ENCODE peak calls at places on chromosomes 6 and 20, in seven cellular contexts. One of them, this sample, is unnamed.
A peak's percentile ranks its signal among the peaks of the same experiment; 100 is the strongest.

GRCh38 chr6:142331075-142331551 is 29.3 kb downstream of the ADGRG6 start:
- DNase-seq in activated naive CD4-positive, alpha-beta T cell: no peak
- DNase-seq in mucosa of descending colon: no peak
- DNase-seq in IMR-90: peak; percentile 84
- DNase-seq in ELR: peak; percentile 50
- DNase-seq in left ventricle myocardium inferior: no peak
- DNase-seq in kidney: no peak
- DNase-seq in this sample: no peak

GRCh38 chr6:168496139-168496840 is 55.3 kb downstream of the SMOC2 start:
- DNase-seq in IMR-90: no peak
- DNase-seq in kidney: no peak
- DNase-seq in activated naive CD4-positive, alpha-beta T cell: no peak
- DNase-seq in left ventricle myocardium inferior: no peak
- DNase-seq in mucosa of descending colon: no peak
- DNase-seq in ELR: no peak
- DNase-seq in this sample: no peak

GRCh38 chr6:169559001-169559441 is 142.8 kb downstream of the WDR27 start:
- DNase-seq in activated naive CD4-positive, alpha-beta T cell: no peak
- DNase-seq in mucosa of descending colon: no peak
- DNase-seq in left ventricle myocardium inferior: no peak
- DNase-seq in kidney: no peak
- DNase-seq in ELR: peak; percentile 19
- DNase-seq in IMR-90: peak; percentile 37
- DNase-seq in this sample: no peak

GRCh38 chr20:53510704-53511103 is 82.9 kb downstream of the ZNF217 start:
- DNase-seq in activated naive CD4-positive, alpha-beta T cell: no peak
- DNase-seq in IMR-90: no peak
- DNase-seq in mucosa of descending colon: no peak
- DNase-seq in left ventricle myocardium inferior: no peak
- DNase-seq in kidney: no peak
- DNase-seq in ELR: no peak
- DNase-seq in this sample: no peak

GRCh38 chr20:35617397-35618031 is 1.9 kb downstream of the SPAG4 start:
- DNase-seq in activated naive CD4-positive, alpha-beta T cell: no peak
- DNase-seq in IMR-90: peak; percentile 53
- DNase-seq in mucosa of descending colon: peak; percentile 72
- DNase-seq in kidney: peak; percentile 90
- DNase-seq in left ventricle myocardium inferior: peak; percentile 58
- DNase-seq in ELR: peak; percentile 88
- DNase-seq in this sample: no peak

GRCh38 chr20:57398231-57398821 is 7.1 kb downstream of the RBM38 start:
- DNase-seq in kidney: peak; percentile 91
- DNase-seq in IMR-90: no peak
- DNase-seq in mucosa of descending colon: peak; percentile 84
- DNase-seq in activated naive CD4-positive, alpha-beta T cell: peak; percentile 64
- DNase-seq in ELR: no peak
- DNase-seq in left ventricle myocardium inferior: peak; percentile 42
- DNase-seq in this sample: no peak

GRCh38 chr6:57116776-57117175 is 26.8 kb downstream of the ZNF451 start:
- DNase-seq in left ventricle myocardium inferior: no peak
- DNase-seq in IMR-90: no peak
- DNase-seq in ELR: no peak
- DNase-seq in kidney: no peak
- DNase-seq in mucosa of descending colon: no peak
- DNase-seq in activated naive CD4-positive, alpha-beta T cell: no peak
- DNase-seq in this sample: no peak

GRCh38 chr20:30815577-30816181 is 441.8 kb upstream of the DEFB115 start:
- DNase-seq in mucosa of descending colon: no peak
- DNase-seq in kidney: peak; percentile 80
- DNase-seq in activated naive CD4-positive, alpha-beta T cell: no peak
- DNase-seq in IMR-90: no peak
- DNase-seq in ELR: no peak
- DNase-seq in left ventricle myocardium inferior: no peak
- DNase-seq in this sample: no peak